ENCODE peak calls at places on chromosomes 5 and 9, in nine cellular contexts. I is mammary epithelial cell; A is right cardiac atrium; N is Peyer's patch; Y is IMR-90; R is neuronal stem cell; X is heart left ventricle; F is CD8-positive, alpha-beta memory T cell; O is breast epithelium. U is an unnamed sample. For H3K4me1, the result is how much of the 10 kb centered on the place peaks cover.

GRCh38 chr5:52786937-52787599 is 648 bp upstream of the ITGA1 start:
- DNase-seq in I (peak), A (peak), N (peak), Y (peak), R (no peak), X (peak), F (no peak), O (no peak), U (no peak)

GRCh38 chr5:167769846-167770420 is 521.5 kb upstream of the WWC1 start:
- DNase-seq in I (no peak), A (no peak), N (no peak), Y (no peak), R (no peak), X (no peak), F (no peak), O (no peak), U (no peak)

GRCh38 chr5:171127314-171127713 is 181.7 kb upstream of the TLX3 start:
- DNase-seq in I (no peak), A (no peak), N (no peak), Y (peak), R (no peak), X (no peak), F (no peak), O (no peak), U (no peak)

GRCh38 chr9:36045610-36046009 is 8.9 kb downstream of the RECK start:
- DNase-seq in I (no peak), A (no peak), N (no peak), Y (no peak), R (no peak), X (no peak), F (no peak), O (no peak), U (no peak)

GRCh38 chr5:160693831-160694473 is 158.1 kb downstream of the ATP10B start:
- DNase-seq in I (peak), A (no peak), N (no peak), Y (no peak), R (no peak), X (no peak), F (no peak), O (no peak), U (no peak)

GRCh38 chr9:12708562-12709298 is 15.5 kb downstream of the TYRP1 start:
- DNase-seq in I (peak), A (no peak), N (no peak), Y (peak), R (no peak), X (no peak), F (no peak), O (no peak), U (no peak)

GRCh38 chr5:114449836-114450515 is 88.1 kb downstream of the KCNN2 start:
- DNase-seq in I (peak), A (peak), N (peak), Y (peak), R (peak), X (peak), F (peak), O (peak), U (peak)

GRCh38 chr5:32193591-32193990 is 19.5 kb upstream of the GOLPH3 start:
- DNase-seq in I (peak), A (peak), N (peak), Y (peak), R (no peak), X (peak), F (no peak), O (peak), U (peak)

GRCh38 chr9:89533396-89534187 is 35.7 kb upstream of the SEMA4D start:
- DNase-seq in I (no peak), A (no peak), N (no peak), Y (no peak), R (no peak), X (no peak), F (no peak), O (no peak), U (no peak)

GRCh38 chr5:163379298-163380155 is 57.9 kb upstream of the CCNG1 start:
- DNase-seq in I (peak), A (no peak), N (no peak), Y (peak), R (no peak), X (no peak), F (no peak), O (no peak), U (no peak)

GRCh38 chr5:73296772-73297171 is 123.8 kb downstream of the TMEM174 start:
- DNase-seq in I (peak), A (no peak), N (no peak), Y (peak), R (no peak), X (no peak), F (no peak), O (no peak), U (no peak)

GRCh38 chr9:105059260-105059659 is 131.3 kb upstream of the ABCA1 start:
- DNase-seq in I (no peak), A (no peak), N (no peak), Y (no peak), R (no peak), X (no peak), F (no peak), O (no peak), U (no peak)

GRCh38 chr5:69444127-69444754 is 29.3 kb downstream of the MARVELD2 start:
- DNase-seq in I (no peak), A (no peak), N (peak), Y (no peak), R (no peak), X (no peak), F (no peak), O (no peak), U (no peak)

GRCh38 chr5:35269006-35269405 is 38.7 kb upstream of the PRLR start:
- DNase-seq in I (no peak), A (no peak), N (no peak), Y (no peak), R (no peak), X (no peak), F (no peak), O (no peak), U (no peak)

GRCh38 chr5:141149812-141150211 is at the start of gene PCDHB6:
- DNase-seq in I (peak), A (no peak), N (no peak), Y (peak), R (no peak), X (no peak), F (no peak), O (no peak), U (no peak)

GRCh38 chr5:120062515-120062917 is 401.6 kb upstream of the PRR16 start:
- DNase-seq in I (peak), A (no peak), N (no peak), Y (peak), R (no peak), X (no peak), F (no peak), O (no peak), U (no peak)

GRCh38 chr5:120655828-120656435 is 191.8 kb downstream of the PRR16 start:
- DNase-seq in I (peak), A (peak), N (peak), Y (peak), R (peak), X (no peak), F (no peak), O (no peak), U (no peak)

GRCh38 chr5:2205185-2205585 is 322.5 kb upstream of the IRX4 start:
- DNase-seq in I (no peak), A (no peak), N (no peak), Y (no peak), R (no peak), X (no peak), F (no peak), O (no peak), U (no peak)

GRCh38 chr9:19229725-19230355 is 653 bp upstream of the DENND4C start:
- DNase-seq in I (no peak), A (peak), N (peak), Y (no peak), R (no peak), X (no peak), F (peak), O (peak), U (no peak)

GRCh38 chr5:19172926-19173425 is 815.0 kb downstream of the CDH18 start:
- DNase-seq in I (no peak), A (peak), N (no peak), Y (no peak), R (no peak), X (no peak), F (no peak), O (no peak), U (no peak)

GRCh38 chr5:135377751-135378680 is 21.0 kb downstream of the MACROH2A1 start:
- DNase-seq in I (peak), A (no peak), N (no peak), Y (no peak), R (no peak), X (no peak), F (no peak), O (no peak), U (no peak)

GRCh38 chr9:22148876-22149637 is 140.0 kb upstream of the CDKN2B start:
- DNase-seq in I (no peak), A (no peak), N (no peak), Y (peak), R (no peak), X (no peak), F (no peak), O (no peak), U (no peak)

GRCh38 chr5:112717506-112718082 is 20.1 kb upstream of the APC start:
- DNase-seq in I (no peak), A (no peak), N (no peak), Y (no peak), R (no peak), X (no peak), F (no peak), O (no peak), U (no peak)

GRCh38 chr9:136629879-136630661 is 32.6 kb upstream of the EGFL7 start:
- DNase-seq in I (peak), A (peak), N (peak), Y (peak), R (peak), X (peak), F (peak), O (no peak), U (peak)

GRCh38 chr9:136629001-136629878 is 33.5 kb upstream of the EGFL7 start:
- DNase-seq in I (no peak), A (peak), N (no peak), Y (no peak), R (no peak), X (peak), F (no peak), O (no peak), U (peak)

GRCh38 chr9:136627703-136628102 is 35.0 kb upstream of the EGFL7 start:
- DNase-seq in I (no peak), A (peak), N (no peak), Y (no peak), R (no peak), X (no peak), F (no peak), O (no peak), U (no peak)

GRCh38 chr9:136626740-136627642 is 35.7 kb upstream of the EGFL7 start:
- DNase-seq in I (no peak), A (peak), N (peak), Y (no peak), R (no peak), X (no peak), F (no peak), O (no peak), U (peak)

GRCh38 chr9:136628287-136628686 is 34.4 kb upstream of the EGFL7 start:
- DNase-seq in I (no peak), A (peak), N (no peak), Y (no peak), R (no peak), X (no peak), F (no peak), O (no peak), U (no peak)
- H3K4me1 ChIP-seq in I (under half), A (under half), N (half or more), Y (under half), R (under half), X (under half), F (under half), O (under half), U (under half)

GRCh38 chr9:71763752-71764332 is 4.5 kb downstream of the CEMIP2 start:
- DNase-seq in I (no peak), A (no peak), N (no peak), Y (no peak), R (no peak), X (no peak), F (no peak), O (no peak), U (no peak)

GRCh38 chr9:71760901-71761300 is 7.4 kb downstream of the CEMIP2 start:
- DNase-seq in I (no peak), A (no peak), N (peak), Y (no peak), R (no peak), X (no peak), F (no peak), O (no peak), U (no peak)

GRCh38 chr9:71764438-71764837 is 3.9 kb downstream of the CEMIP2 start:
- DNase-seq in I (no peak), A (no peak), N (no peak), Y (no peak), R (no peak), X (no peak), F (no peak), O (no peak), U (no peak)

GRCh38 chr9:71761938-71762353 is 6.4 kb downstream of the CEMIP2 start:
- DNase-seq in I (no peak), A (no peak), N (no peak), Y (no peak), R (no peak), X (no peak), F (no peak), O (no peak), U (no peak)

DNA sequence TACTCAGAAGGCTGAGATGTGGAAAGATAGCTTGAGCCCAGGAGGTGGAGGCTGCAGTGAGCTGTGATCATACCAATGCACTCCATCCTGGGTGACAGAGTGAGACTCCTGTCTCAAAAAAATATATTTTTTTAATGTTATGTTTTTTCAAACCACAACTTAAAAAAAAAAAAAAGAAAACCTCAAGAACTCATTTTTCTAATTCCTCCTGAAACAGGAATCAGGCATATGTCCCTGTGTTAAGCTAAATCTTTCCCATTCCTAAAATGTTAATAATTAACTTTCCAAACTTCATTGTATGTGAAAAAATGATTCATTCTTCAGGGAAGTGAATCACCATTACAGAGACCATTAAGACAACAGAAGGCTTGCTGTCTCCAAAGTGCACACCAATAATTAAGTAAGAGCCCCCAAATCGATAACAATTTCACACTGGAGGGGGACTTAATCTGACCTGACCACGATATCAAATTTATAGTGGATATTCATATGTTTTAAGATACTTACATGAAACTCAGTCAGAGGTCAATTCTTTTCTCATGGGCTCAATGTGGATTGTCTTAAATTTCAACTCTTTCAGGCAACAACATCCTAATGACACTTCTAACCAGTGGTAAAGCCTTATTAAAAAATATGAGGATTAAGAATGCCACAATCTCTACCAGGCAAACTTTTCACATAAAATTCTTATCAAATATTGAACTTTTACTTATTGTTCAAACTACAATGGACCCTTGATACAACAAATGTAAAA is 5.2 kb downstream of the CEMIP2 start:
- DNase-seq in I (peak), A (no peak), N (no peak), Y (peak), R (no peak), X (no peak), F (no peak), O (no peak), U (no peak)
- H3K4me1 ChIP-seq in I (half or more), A (under half), N (half or more), Y (under half), R (under half), X (under half), F (half or more), O (under half), U (under half)

DNA sequence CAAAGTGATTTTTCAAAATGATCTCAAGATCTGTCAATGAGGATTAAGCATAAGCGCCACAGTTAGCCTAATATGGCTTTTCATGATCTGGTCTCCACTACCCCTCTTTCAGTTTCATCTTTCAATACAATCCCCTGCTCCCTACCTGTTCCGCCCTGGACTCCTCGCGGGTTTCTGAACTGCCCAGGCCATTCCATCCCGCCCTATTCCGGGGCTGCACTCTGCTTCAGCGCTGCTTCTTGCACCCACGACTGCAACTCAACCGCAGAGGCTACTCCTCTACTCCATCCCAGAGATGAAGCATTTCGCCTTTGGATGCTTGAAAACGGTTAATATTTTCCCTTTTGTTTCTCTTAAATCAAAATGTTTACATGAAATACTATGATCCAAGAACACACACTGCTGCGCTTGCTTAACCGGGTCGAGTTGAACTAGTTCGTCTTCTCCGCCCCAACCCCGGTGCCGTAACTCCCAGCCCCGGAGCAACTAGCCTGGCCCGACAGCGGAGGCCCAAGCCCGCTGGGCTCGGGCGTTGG is 716 bp upstream of the OTULIN start:
- DNase-seq in I (no peak), A (no peak), N (peak), Y (no peak), R (no peak), X (no peak), F (no peak), O (no peak), U (peak)
- H3K4me1 ChIP-seq in I (under half), A (under half), N (under half), Y (under half), R (under half), X (under half), F (under half), O (under half), U (under half)

GRCh38 chr9:106869458-106869857 is 6.5 kb downstream of the ZNF462 start:
- DNase-seq in I (no peak), A (no peak), N (no peak), Y (peak), R (no peak), X (no peak), F (no peak), O (no peak), U (no peak)
- H3K4me1 ChIP-seq in I (under half), A (under half), N (under half), Y (under half), R (under half), X (half or more), F (under half), O (under half), U (under half)

GRCh38 chr5:42880621-42881020 is 68.9 kb upstream of the SELENOP start:
- DNase-seq in I (no peak), A (no peak), N (no peak), Y (no peak), R (no peak), X (no peak), F (no peak), O (no peak), U (no peak)
- H3K4me1 ChIP-seq in I (under half), A (under half), N (under half), Y (under half), R (under half), X (under half), F (under half), O (under half), U (under half)

DNA sequence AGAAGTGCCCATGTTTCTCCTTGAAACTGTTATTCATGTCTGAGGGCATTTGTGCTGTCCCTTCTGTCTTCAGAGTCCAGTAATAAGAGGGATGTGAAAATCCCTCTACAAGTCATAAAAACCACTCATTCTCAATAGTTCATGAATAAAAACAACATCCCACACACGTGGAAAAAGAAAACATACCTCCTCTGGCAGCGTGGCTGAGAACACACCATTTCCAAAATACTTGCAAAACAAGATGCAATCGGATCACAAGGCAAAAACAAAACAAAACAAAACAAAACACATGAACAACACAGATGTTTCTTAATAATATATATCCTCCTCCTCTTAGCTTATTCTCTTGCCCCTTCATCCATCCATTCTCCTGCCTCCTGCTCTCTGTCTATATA is 71.0 kb upstream of the EQTN start:
- DNase-seq in I (no peak), A (no peak), N (no peak), Y (no peak), R (no peak), X (no peak), F (no peak), O (no peak), U (no peak)
- H3K4me1 ChIP-seq in I (under half), A (under half), N (half or more), Y (under half), R (under half), X (under half), F (under half), O (under half), U (under half)

DNA sequence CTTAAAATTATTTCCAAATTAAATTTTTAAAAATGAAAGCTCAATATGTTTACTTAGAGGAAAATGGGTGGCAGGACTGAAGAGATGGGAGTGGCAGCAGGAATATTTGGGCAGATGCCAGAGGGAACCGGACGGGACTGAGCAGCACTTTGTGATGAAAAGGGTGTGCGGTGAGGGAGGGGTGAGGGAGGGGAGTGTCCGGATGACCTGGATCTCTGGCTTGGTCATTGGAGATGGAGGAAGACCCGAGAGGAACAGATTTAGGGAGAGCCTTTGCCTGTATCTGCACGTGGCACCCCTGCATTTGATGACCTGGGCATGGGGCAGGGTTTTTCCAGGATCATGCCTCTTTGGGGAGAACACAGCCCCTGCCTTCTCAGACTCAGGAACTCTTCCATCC is 201.1 kb upstream of the MVB12B start:
- DNase-seq in I (no peak), A (peak), N (no peak), Y (no peak), R (no peak), X (no peak), F (no peak), O (no peak), U (no peak)
- H3K4me1 ChIP-seq in I (under half), A (under half), N (under half), Y (under half), R (under half), X (under half), F (under half), O (under half), U (under half)

GRCh38 chr5:88425124-88425523 is 156.5 kb upstream of the TMEM161B start:
- DNase-seq in I (no peak), A (no peak), N (no peak), Y (no peak), R (no peak), X (no peak), F (no peak), O (no peak), U (no peak)
- H3K4me1 ChIP-seq in I (under half), A (under half), N (under half), Y (under half), R (under half), X (under half), F (under half), O (under half), U (under half)

GRCh38 chr9:110148868-110149267 is 59.1 kb downstream of the C9orf152 start:
- DNase-seq in I (no peak), A (peak), N (no peak), Y (no peak), R (no peak), X (no peak), F (no peak), O (no peak), U (no peak)
- H3K4me1 ChIP-seq in I (under half), A (under half), N (under half), Y (under half), R (under half), X (half or more), F (under half), O (under half), U (under half)